ENCODE peak calls at places on chromosome 1, in seven cellular contexts. One of them, this sample, is unnamed.

GRCh38 chr1:157101196-157101595 is 1.6 kb upstream of the ETV3L start:
- DNase-seq in stromal cell of bone marrow: no peak
- DNase-seq in cardiac fibroblast: no peak
- DNase-seq in stimulated activated CD4-positive, alpha-beta T cell treated with anti-CD3 and anti-CD28 coated beads, Interleukin-15, amount 100 ng/mL, for 1 hour: no peak
- DNase-seq in NCI-H774: no peak
- DNase-seq in nucleus accumbens: no peak
- DNase-seq in activated CD4-positive, alpha-beta memory T cell treated with anti-CD3 and anti-CD28 coated beads, Interleukin-2, amount 10 ng/mL, durations not matched to agents 7 days and 5 days: no peak
- DNase-seq in this sample: no peak

GRCh38 chr1:206554201-206554600 is 46.9 kb downstream of the RASSF5 start:
- DNase-seq in stromal cell of bone marrow: no peak
- DNase-seq in cardiac fibroblast: no peak
- DNase-seq in stimulated activated CD4-positive, alpha-beta T cell treated with anti-CD3 and anti-CD28 coated beads, Interleukin-15, amount 100 ng/mL, for 1 hour: no peak
- DNase-seq in NCI-H774: no peak
- DNase-seq in nucleus accumbens: no peak
- DNase-seq in activated CD4-positive, alpha-beta memory T cell treated with anti-CD3 and anti-CD28 coated beads, Interleukin-2, amount 10 ng/mL, durations not matched to agents 7 days and 5 days: no peak
- DNase-seq in this sample: no peak

GRCh38 chr1:36513676-36514473 is 31.2 kb upstream of the CSF3R start:
- DNase-seq in stromal cell of bone marrow: no peak
- DNase-seq in cardiac fibroblast: no peak
- DNase-seq in stimulated activated CD4-positive, alpha-beta T cell treated with anti-CD3 and anti-CD28 coated beads, Interleukin-15, amount 100 ng/mL, for 1 hour: no peak
- DNase-seq in NCI-H774: no peak
- DNase-seq in nucleus accumbens: no peak
- DNase-seq in activated CD4-positive, alpha-beta memory T cell treated with anti-CD3 and anti-CD28 coated beads, Interleukin-2, amount 10 ng/mL, durations not matched to agents 7 days and 5 days: peak
- DNase-seq in this sample: no peak

GRCh38 chr1:79215311-79215710 is 208.8 kb upstream of the ADGRL4 start:
- DNase-seq in stromal cell of bone marrow: no peak
- DNase-seq in cardiac fibroblast: no peak
- DNase-seq in stimulated activated CD4-positive, alpha-beta T cell treated with anti-CD3 and anti-CD28 coated beads, Interleukin-15, amount 100 ng/mL, for 1 hour: no peak
- DNase-seq in NCI-H774: no peak
- DNase-seq in nucleus accumbens: no peak
- DNase-seq in activated CD4-positive, alpha-beta memory T cell treated with anti-CD3 and anti-CD28 coated beads, Interleukin-2, amount 10 ng/mL, durations not matched to agents 7 days and 5 days: no peak
- DNase-seq in this sample: no peak

GRCh38 chr1:35069746-35070145 is 9.4 kb upstream of the ZMYM1 start:
- DNase-seq in stromal cell of bone marrow: no peak
- DNase-seq in cardiac fibroblast: no peak
- DNase-seq in stimulated activated CD4-positive, alpha-beta T cell treated with anti-CD3 and anti-CD28 coated beads, Interleukin-15, amount 100 ng/mL, for 1 hour: no peak
- DNase-seq in NCI-H774: no peak
- DNase-seq in nucleus accumbens: no peak
- DNase-seq in activated CD4-positive, alpha-beta memory T cell treated with anti-CD3 and anti-CD28 coated beads, Interleukin-2, amount 10 ng/mL, durations not matched to agents 7 days and 5 days: no peak
- DNase-seq in this sample: no peak

GRCh38 chr1:117599822-117600221 is 6.0 kb upstream of the TENT5C start:
- DNase-seq in stromal cell of bone marrow: no peak
- DNase-seq in cardiac fibroblast: no peak
- DNase-seq in stimulated activated CD4-positive, alpha-beta T cell treated with anti-CD3 and anti-CD28 coated beads, Interleukin-15, amount 100 ng/mL, for 1 hour: no peak
- DNase-seq in NCI-H774: no peak
- DNase-seq in nucleus accumbens: no peak
- DNase-seq in activated CD4-positive, alpha-beta memory T cell treated with anti-CD3 and anti-CD28 coated beads, Interleukin-2, amount 10 ng/mL, durations not matched to agents 7 days and 5 days: no peak
- DNase-seq in this sample: no peak

GRCh38 chr1:203289281-203289981 is 15.9 kb upstream of the BTG2 start:
- DNase-seq in stromal cell of bone marrow: no peak
- DNase-seq in cardiac fibroblast: no peak
- DNase-seq in stimulated activated CD4-positive, alpha-beta T cell treated with anti-CD3 and anti-CD28 coated beads, Interleukin-15, amount 100 ng/mL, for 1 hour: peak
- DNase-seq in NCI-H774: no peak
- DNase-seq in nucleus accumbens: no peak
- DNase-seq in activated CD4-positive, alpha-beta memory T cell treated with anti-CD3 and anti-CD28 coated beads, Interleukin-2, amount 10 ng/mL, durations not matched to agents 7 days and 5 days: peak
- DNase-seq in this sample: no peak

GRCh38 chr1:200628223-200628868 is 7.8 kb upstream of the KIF14 start:
- DNase-seq in stromal cell of bone marrow: no peak
- DNase-seq in cardiac fibroblast: no peak
- DNase-seq in stimulated activated CD4-positive, alpha-beta T cell treated with anti-CD3 and anti-CD28 coated beads, Interleukin-15, amount 100 ng/mL, for 1 hour: no peak
- DNase-seq in NCI-H774: no peak
- DNase-seq in nucleus accumbens: no peak
- DNase-seq in activated CD4-positive, alpha-beta memory T cell treated with anti-CD3 and anti-CD28 coated beads, Interleukin-2, amount 10 ng/mL, durations not matched to agents 7 days and 5 days: peak
- DNase-seq in this sample: no peak

GRCh38 chr1:180261524-180262160 is 31.6 kb downstream of the LHX4 start:
- DNase-seq in stromal cell of bone marrow: no peak
- DNase-seq in cardiac fibroblast: no peak
- DNase-seq in stimulated activated CD4-positive, alpha-beta T cell treated with anti-CD3 and anti-CD28 coated beads, Interleukin-15, amount 100 ng/mL, for 1 hour: no peak
- DNase-seq in NCI-H774: no peak
- DNase-seq in nucleus accumbens: no peak
- DNase-seq in activated CD4-positive, alpha-beta memory T cell treated with anti-CD3 and anti-CD28 coated beads, Interleukin-2, amount 10 ng/mL, durations not matched to agents 7 days and 5 days: no peak
- DNase-seq in this sample: no peak

GRCh38 chr1:214660900-214661299 is 57.9 kb downstream of the CENPF start:
- DNase-seq in stromal cell of bone marrow: peak
- DNase-seq in cardiac fibroblast: peak
- DNase-seq in stimulated activated CD4-positive, alpha-beta T cell treated with anti-CD3 and anti-CD28 coated beads, Interleukin-15, amount 100 ng/mL, for 1 hour: no peak
- DNase-seq in NCI-H774: no peak
- DNase-seq in nucleus accumbens: peak
- DNase-seq in activated CD4-positive, alpha-beta memory T cell treated with anti-CD3 and anti-CD28 coated beads, Interleukin-2, amount 10 ng/mL, durations not matched to agents 7 days and 5 days: no peak
- DNase-seq in this sample: peak

GRCh38 chr1:176795929-176796328 is 333.0 kb downstream of the PAPPA2 start:
- DNase-seq in stromal cell of bone marrow: no peak
- DNase-seq in cardiac fibroblast: no peak
- DNase-seq in stimulated activated CD4-positive, alpha-beta T cell treated with anti-CD3 and anti-CD28 coated beads, Interleukin-15, amount 100 ng/mL, for 1 hour: no peak
- DNase-seq in NCI-H774: no peak
- DNase-seq in nucleus accumbens: no peak
- DNase-seq in activated CD4-positive, alpha-beta memory T cell treated with anti-CD3 and anti-CD28 coated beads, Interleukin-2, amount 10 ng/mL, durations not matched to agents 7 days and 5 days: no peak
- DNase-seq in this sample: no peak

GRCh38 chr1:54498383-54499096 is 49.5 kb upstream of the ACOT11 start:
- DNase-seq in stromal cell of bone marrow: no peak
- DNase-seq in cardiac fibroblast: no peak
- DNase-seq in stimulated activated CD4-positive, alpha-beta T cell treated with anti-CD3 and anti-CD28 coated beads, Interleukin-15, amount 100 ng/mL, for 1 hour: no peak
- DNase-seq in NCI-H774: no peak
- DNase-seq in nucleus accumbens: no peak
- DNase-seq in activated CD4-positive, alpha-beta memory T cell treated with anti-CD3 and anti-CD28 coated beads, Interleukin-2, amount 10 ng/mL, durations not matched to agents 7 days and 5 days: no peak
- DNase-seq in this sample: no peak

GRCh38 chr1:28773105-28773504 is 36.4 kb downstream of the YTHDF2 start:
- DNase-seq in stromal cell of bone marrow: no peak
- DNase-seq in cardiac fibroblast: no peak
- DNase-seq in stimulated activated CD4-positive, alpha-beta T cell treated with anti-CD3 and anti-CD28 coated beads, Interleukin-15, amount 100 ng/mL, for 1 hour: no peak
- DNase-seq in NCI-H774: no peak
- DNase-seq in nucleus accumbens: no peak
- DNase-seq in activated CD4-positive, alpha-beta memory T cell treated with anti-CD3 and anti-CD28 coated beads, Interleukin-2, amount 10 ng/mL, durations not matched to agents 7 days and 5 days: no peak
- DNase-seq in this sample: no peak

GRCh38 chr1:3924186-3924815 is 24.2 kb upstream of the C1orf174 start:
- DNase-seq in stromal cell of bone marrow: no peak
- DNase-seq in cardiac fibroblast: no peak
- DNase-seq in stimulated activated CD4-positive, alpha-beta T cell treated with anti-CD3 and anti-CD28 coated beads, Interleukin-15, amount 100 ng/mL, for 1 hour: no peak
- DNase-seq in NCI-H774: no peak
- DNase-seq in nucleus accumbens: peak
- DNase-seq in activated CD4-positive, alpha-beta memory T cell treated with anti-CD3 and anti-CD28 coated beads, Interleukin-2, amount 10 ng/mL, durations not matched to agents 7 days and 5 days: no peak
- DNase-seq in this sample: no peak

GRCh38 chr1:11952455-11953109 is 18.1 kb downstream of the PLOD1 start:
- DNase-seq in stromal cell of bone marrow: no peak
- DNase-seq in cardiac fibroblast: peak
- DNase-seq in stimulated activated CD4-positive, alpha-beta T cell treated with anti-CD3 and anti-CD28 coated beads, Interleukin-15, amount 100 ng/mL, for 1 hour: no peak
- DNase-seq in NCI-H774: no peak
- DNase-seq in nucleus accumbens: peak
- DNase-seq in activated CD4-positive, alpha-beta memory T cell treated with anti-CD3 and anti-CD28 coated beads, Interleukin-2, amount 10 ng/mL, durations not matched to agents 7 days and 5 days: no peak
- DNase-seq in this sample: no peak

GRCh38 chr1:10909697-10910489 is 102.6 kb upstream of the TARDBP start:
- DNase-seq in stromal cell of bone marrow: no peak
- DNase-seq in cardiac fibroblast: peak
- DNase-seq in stimulated activated CD4-positive, alpha-beta T cell treated with anti-CD3 and anti-CD28 coated beads, Interleukin-15, amount 100 ng/mL, for 1 hour: peak
- DNase-seq in NCI-H774: no peak
- DNase-seq in nucleus accumbens: no peak
- DNase-seq in activated CD4-positive, alpha-beta memory T cell treated with anti-CD3 and anti-CD28 coated beads, Interleukin-2, amount 10 ng/mL, durations not matched to agents 7 days and 5 days: peak
- DNase-seq in this sample: no peak

GRCh38 chr1:98221926-98222325 is 301.1 kb upstream of the DPYD start:
- DNase-seq in stromal cell of bone marrow: no peak
- DNase-seq in cardiac fibroblast: peak
- DNase-seq in stimulated activated CD4-positive, alpha-beta T cell treated with anti-CD3 and anti-CD28 coated beads, Interleukin-15, amount 100 ng/mL, for 1 hour: no peak
- DNase-seq in NCI-H774: no peak
- DNase-seq in nucleus accumbens: no peak
- DNase-seq in activated CD4-positive, alpha-beta memory T cell treated with anti-CD3 and anti-CD28 coated beads, Interleukin-2, amount 10 ng/mL, durations not matched to agents 7 days and 5 days: no peak
- DNase-seq in this sample: no peak

This sample was measured in hepatic stellate cell.